ENCODE peak calls at places on chromosomes 12 and 14, in seven cellular contexts. One of them, this sample, is unnamed.

GRCh38 chr12:116432321-116432750 is 126.8 kb upstream of the MAP1LC3B2 start:
- DNase-seq in AG08396: no peak
- DNase-seq in RPMI7951: peak; percentile 81
- DNase-seq in aorta: no peak
- DNase-seq in astrocyte of the spinal cord: no peak
- DNase-seq in EL: peak; percentile 38
- DNase-seq in NCI-H2029: no peak
- DNase-seq in this sample: no peak

GRCh38 chr12:13784504-13784903 is 196.9 kb downstream of the GRIN2B start:
- DNase-seq in RPMI7951: no peak
- DNase-seq in AG08396: no peak
- DNase-seq in NCI-H2029: no peak
- DNase-seq in astrocyte of the spinal cord: no peak
- DNase-seq in aorta: no peak
- DNase-seq in EL: no peak
- DNase-seq in this sample: no peak

GRCh38 chr12:113161415-113162016 is 12.0 kb downstream of the CFAP73 start:
- DNase-seq in NCI-H2029: peak; percentile 23
- DNase-seq in aorta: no peak
- DNase-seq in RPMI7951: no peak
- DNase-seq in AG08396: no peak
- DNase-seq in astrocyte of the spinal cord: peak; percentile 10
- DNase-seq in EL: peak; percentile 17
- DNase-seq in this sample: peak; percentile 18

GRCh38 chr14:52790756-52791203 is 627 bp downstream of the GNPNAT1 start:
- DNase-seq in EL: no peak
- DNase-seq in aorta: no peak
- DNase-seq in astrocyte of the spinal cord: peak; percentile 34
- DNase-seq in RPMI7951: no peak
- DNase-seq in NCI-H2029: no peak
- DNase-seq in AG08396: peak; percentile 10
- DNase-seq in this sample: no peak

GRCh38 chr12:6249580-6249979 is 49.4 kb downstream of the CD9 start:
- DNase-seq in RPMI7951: no peak
- DNase-seq in aorta: no peak
- DNase-seq in AG08396: no peak
- DNase-seq in astrocyte of the spinal cord: no peak
- DNase-seq in EL: no peak
- DNase-seq in NCI-H2029: no peak
- DNase-seq in this sample: no peak

GRCh38 chr12:26123482-26123980 is 1.3 kb downstream of the BHLHE41 start:
- DNase-seq in astrocyte of the spinal cord: no peak
- DNase-seq in EL: no peak
- DNase-seq in NCI-H2029: no peak
- DNase-seq in aorta: no peak
- DNase-seq in RPMI7951: peak; percentile 30
- DNase-seq in AG08396: no peak
- DNase-seq in this sample: no peak

GRCh38 chr14:104804481-104805325 is 3.8 kb downstream of the ZBTB42 start:
- DNase-seq in EL: no peak
- DNase-seq in RPMI7951: no peak
- DNase-seq in aorta: no peak
- DNase-seq in astrocyte of the spinal cord: no peak
- DNase-seq in AG08396: peak; percentile 6
- DNase-seq in NCI-H2029: no peak
- DNase-seq in this sample: no peak

GRCh38 chr12:117125275-117125613 is 26.0 kb upstream of the TESC start:
- DNase-seq in NCI-H2029: no peak
- DNase-seq in EL: peak; percentile 31
- DNase-seq in aorta: no peak
- DNase-seq in AG08396: no peak
- DNase-seq in RPMI7951: peak; percentile 39
- DNase-seq in astrocyte of the spinal cord: no peak
- DNase-seq in this sample: no peak

GRCh38 chr12:6613776-6614512 is 6.8 kb upstream of the CHD4 start:
- DNase-seq in astrocyte of the spinal cord: peak; percentile 98
- DNase-seq in AG08396: peak; percentile 92
- DNase-seq in RPMI7951: peak; percentile 99
- DNase-seq in EL: peak; percentile 98
- DNase-seq in aorta: peak; percentile 95
- DNase-seq in NCI-H2029: peak; percentile 95
- DNase-seq in this sample: peak; percentile 97

GRCh38 chr12:85489194-85489593 is 209.2 kb downstream of the ALX1 start:
- DNase-seq in astrocyte of the spinal cord: no peak
- DNase-seq in AG08396: no peak
- DNase-seq in aorta: no peak
- DNase-seq in NCI-H2029: peak; percentile 12
- DNase-seq in EL: no peak
- DNase-seq in RPMI7951: no peak
- DNase-seq in this sample: peak; percentile 17

This sample was measured in NCI-H774.